ENCODE peak calls at places on chromosomes 2 and 18, in four cellular contexts. One of them, this sample, is unnamed.

GRCh38 chr2:104914509-104914908 is 60.6 kb downstream of the POU3F3 start:
- DNase-seq in NCI-H1092: no peak
- DNase-seq in head of caudate nucleus: no peak
- DNase-seq in astrocyte: no peak
- DNase-seq in this sample: no peak

GRCh38 chr18:2223859-2224258 is 347.4 kb downstream of the METTL4 start:
- DNase-seq in head of caudate nucleus: peak; percentile 3
- DNase-seq in astrocyte: peak; percentile 34
- DNase-seq in NCI-H1092: no peak
- DNase-seq in this sample: no peak

GRCh38 chr2:28894470-28895188 is at the start of gene WDR43:
- DNase-seq in head of caudate nucleus: peak; percentile 97
- DNase-seq in astrocyte: peak; percentile 99
- DNase-seq in NCI-H1092: peak; percentile 94
- DNase-seq in this sample: peak; percentile 97

GRCh38 chr2:1975060-1975459 is 230.7 kb upstream of the PXDN start:
- DNase-seq in astrocyte: peak; percentile 15
- DNase-seq in head of caudate nucleus: no peak
- DNase-seq in NCI-H1092: no peak
- DNase-seq in this sample: peak; percentile 31

GRCh38 chr18:49460958-49461601 is 635 bp upstream of the DYM start:
- DNase-seq in head of caudate nucleus: no peak
- DNase-seq in NCI-H1092: no peak
- DNase-seq in astrocyte: peak; percentile 10
- DNase-seq in this sample: no peak

GRCh38 chr2:8661235-8661634 is 20.6 kb upstream of the ID2 start:
- DNase-seq in NCI-H1092: no peak
- DNase-seq in head of caudate nucleus: no peak
- DNase-seq in astrocyte: no peak
- DNase-seq in this sample: no peak

GRCh38 chr2:240498171-240498957 is 59.4 kb downstream of the ANKMY1 start:
- DNase-seq in NCI-H1092: no peak
- DNase-seq in astrocyte: no peak
- DNase-seq in head of caudate nucleus: no peak
- DNase-seq in this sample: no peak

GRCh38 chr2:29844713-29845320 is 76.6 kb downstream of the ALK start:
- DNase-seq in NCI-H1092: no peak
- DNase-seq in astrocyte: peak; percentile 10
- DNase-seq in head of caudate nucleus: no peak
- DNase-seq in this sample: no peak

GRCh38 chr18:47930086-47930843 is at the start of gene SMAD2:
- DNase-seq in astrocyte: peak; percentile 52
- DNase-seq in head of caudate nucleus: peak; percentile 81
- DNase-seq in NCI-H1092: peak; percentile 77
- DNase-seq in this sample: peak; percentile 82

GRCh38 chr2:153870308-153870707 is 1.4 kb upstream of the GALNT13 start:
- DNase-seq in astrocyte: no peak
- DNase-seq in NCI-H1092: no peak
- DNase-seq in head of caudate nucleus: peak; percentile 9
- DNase-seq in this sample: no peak

GRCh38 chr18:59268722-59269562 is 4.3 kb downstream of the RAX start:
- DNase-seq in NCI-H1092: peak; percentile 59
- DNase-seq in head of caudate nucleus: no peak
- DNase-seq in astrocyte: no peak
- DNase-seq in this sample: peak; percentile 29

This sample was measured in left ventricle myocardium inferior.